ENCODE peak calls at places on chromosomes 12 and 14, in four cellular contexts. R, P, Y and E are unnamed samples.

GRCh38 chr14:69105326-69105725 is 47.6 kb downstream of the DCAF5 start:
- DNase-seq in P (no peak), R (peak), Y (no peak), E (no peak)

GRCh38 chr12:29599397-29599796 is 101.9 kb upstream of the OVCH1 start:
- DNase-seq in R (no peak), P (no peak), Y (no peak), E (no peak)

GRCh38 chr12:94263011-94263786 is 114.8 kb downstream of the PLXNC1 start:
- DNase-seq in P (no peak), R (no peak), Y (no peak), E (no peak)

GRCh38 chr14:57883061-57883460 is 17.2 kb upstream of the SLC35F4 start:
- DNase-seq in P (no peak), R (no peak), Y (no peak), E (no peak)

GRCh38 chr12:30725739-30726138 is 29.0 kb downstream of the CAPRIN2 start:
- DNase-seq in R (peak), P (no peak), Y (no peak), E (no peak)

GRCh38 chr12:93449277-93449676 is 7.5 kb upstream of the UBE2N start:
- DNase-seq in Y (no peak), R (no peak), P (no peak), E (no peak)

GRCh38 chr12:117525766-117526165 is 164.3 kb upstream of the NOS1 start:
- DNase-seq in Y (no peak), R (no peak), P (no peak), E (no peak)

GRCh38 chr14:104678346-104678745 is 11.1 kb upstream of the INF2 start:
- DNase-seq in Y (no peak), R (no peak), P (peak), E (no peak)

GRCh38 chr12:97181571-97182265 is 274.7 kb downstream of the NEDD1 start:
- DNase-seq in Y (no peak), P (no peak), R (no peak), E (no peak)

GRCh38 chr14:64645220-64645891 is 58.9 kb upstream of the PLEKHG3 start:
- DNase-seq in R (no peak), P (no peak), Y (peak), E (no peak)

GRCh38 chr12:130916251-130916911 is 37.3 kb upstream of the ADGRD1 start:
- DNase-seq in P (peak), Y (peak), R (peak), E (peak)

GRCh38 chr14:71703477-71703876 is 228.8 kb upstream of the RGS6 start:
- DNase-seq in Y (no peak), R (no peak), P (no peak), E (no peak)

GRCh38 chr12:75585309-75585708 is 73.9 kb upstream of the KRR1 start:
- DNase-seq in Y (no peak), P (no peak), R (peak), E (no peak)

GRCh38 chr12:75578546-75578945 is 67.1 kb upstream of the KRR1 start:
- DNase-seq in Y (peak), P (no peak), R (no peak), E (no peak)

DNA sequence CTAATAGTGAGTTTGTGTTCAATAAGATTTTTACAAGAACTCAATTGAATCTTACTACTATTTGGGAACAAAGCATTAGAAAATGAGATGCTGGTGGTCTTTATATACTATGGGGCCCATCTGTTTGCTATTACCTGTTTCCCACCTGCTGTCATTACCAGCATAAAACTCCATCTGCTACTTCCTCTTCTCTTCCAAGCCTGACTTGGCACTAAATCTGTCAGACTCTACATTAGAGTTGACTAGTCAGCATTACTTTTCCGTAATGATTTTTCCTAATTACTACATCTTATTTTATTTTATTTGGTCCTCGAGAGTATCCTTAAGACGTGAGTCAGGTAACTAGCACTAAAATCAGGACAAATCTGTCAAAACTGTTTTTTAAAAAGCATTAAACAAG is 68.1 kb upstream of the KRR1 start:
- DNase-seq in R (no peak), Y (no peak), P (no peak), E (no peak)
- TF ChIP-seq ELF1 in R (no peak), Y (no peak), P (no peak), E (no peak)

GRCh38 chr14:42192659-42193425 is 586.2 kb downstream of the LRFN5 start:
- DNase-seq in R (peak), P (no peak), Y (no peak), E (no peak)
- TF ChIP-seq ELF1 in R (no peak), P (no peak), Y (no peak), E (no peak)

DNA sequence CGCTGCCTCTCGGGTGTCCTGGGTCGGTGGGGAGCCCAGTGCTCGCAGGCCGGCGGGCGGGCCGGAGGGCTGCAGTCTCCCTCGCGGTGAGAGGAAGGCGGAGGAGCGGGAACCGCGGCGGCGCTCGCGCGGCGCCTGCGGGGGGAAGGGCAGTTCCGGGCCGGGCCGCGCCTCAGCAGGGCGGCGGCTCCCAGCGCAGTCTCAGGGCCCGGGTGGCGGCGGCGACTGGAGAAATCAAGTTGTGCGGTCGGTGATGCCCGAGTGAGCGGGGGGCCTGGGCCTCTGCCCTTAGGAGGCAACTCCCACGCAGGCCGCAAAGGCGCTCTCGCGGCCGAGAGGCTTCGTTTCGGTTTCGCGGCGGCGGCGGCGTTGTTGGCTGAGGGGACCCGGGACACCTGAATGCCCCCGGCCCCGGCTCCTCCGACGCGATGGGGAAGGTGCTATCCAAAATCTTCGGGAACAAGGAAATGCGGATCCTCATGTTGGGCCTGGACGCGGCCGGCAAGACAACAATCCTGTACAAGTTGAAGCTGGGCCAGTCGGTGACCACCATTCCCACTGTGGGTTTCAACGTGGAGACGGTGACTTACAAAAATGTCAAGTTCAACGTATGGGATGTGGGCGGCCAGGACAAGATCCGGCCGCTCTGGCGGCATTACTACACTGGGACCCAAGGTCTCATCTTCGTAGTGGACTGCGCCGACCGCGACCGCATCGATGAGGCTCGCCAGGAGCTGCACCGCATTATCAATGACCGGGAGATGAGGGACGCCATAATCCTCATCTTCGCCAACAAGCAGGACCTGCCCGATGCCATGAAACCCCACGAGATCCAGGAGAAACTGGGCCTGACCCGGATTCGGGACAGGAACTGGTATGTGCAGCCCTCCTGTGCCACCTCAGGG is 679 bp downstream of the ARF6 start:
- DNase-seq in P (peak), R (no peak), Y (no peak), E (peak)
- TF ChIP-seq ELF1 in P (peak), R (no peak), Y (no peak), E (no peak)

GRCh38 chr14:24514209-24514608 is 6.1 kb upstream of the CMA1 start:
- DNase-seq in P (no peak), R (no peak), Y (no peak), E (no peak)

GRCh38 chr14:24508155-24508554 is at the start of gene CMA1:
- DNase-seq in P (no peak), Y (no peak), R (no peak), E (no peak)

GRCh38 chr14:24513009-24513408 is 4.9 kb upstream of the CMA1 start:
- DNase-seq in R (no peak), P (no peak), Y (no peak), E (no peak)
- TF ChIP-seq ELF1 in R (no peak), P (no peak), Y (no peak), E (no peak)

GRCh38 chr12:113073586-113073985 is 17.1 kb downstream of the DTX1 start:
- DNase-seq in R (no peak), Y (no peak), P (no peak), E (no peak)

GRCh38 chr12:113072136-113072535 is 15.6 kb downstream of the DTX1 start:
- DNase-seq in Y (peak), R (no peak), P (no peak), E (no peak)

GRCh38 chr12:113077057-113077858 is 20.7 kb downstream of the DTX1 start:
- DNase-seq in P (no peak), Y (no peak), R (no peak), E (no peak)

GRCh38 chr12:113077859-113078256 is 21.3 kb downstream of the DTX1 start:
- DNase-seq in Y (no peak), R (no peak), P (no peak), E (no peak)

GRCh38 chr12:113075137-113075683 is 18.7 kb downstream of the DTX1 start:
- DNase-seq in P (no peak), Y (no peak), R (no peak), E (no peak)
- TF ChIP-seq ELF1 in P (no peak), Y (no peak), R (no peak), E (no peak)

GRCh38 chr12:60832300-60832699 is 1236.5 kb downstream of the SLC16A7 start:
- DNase-seq in Y (no peak), R (no peak), P (no peak), E (no peak)
- TF ChIP-seq ELF1 in Y (no peak), R (no peak), P (no peak), E (no peak)

DNA sequence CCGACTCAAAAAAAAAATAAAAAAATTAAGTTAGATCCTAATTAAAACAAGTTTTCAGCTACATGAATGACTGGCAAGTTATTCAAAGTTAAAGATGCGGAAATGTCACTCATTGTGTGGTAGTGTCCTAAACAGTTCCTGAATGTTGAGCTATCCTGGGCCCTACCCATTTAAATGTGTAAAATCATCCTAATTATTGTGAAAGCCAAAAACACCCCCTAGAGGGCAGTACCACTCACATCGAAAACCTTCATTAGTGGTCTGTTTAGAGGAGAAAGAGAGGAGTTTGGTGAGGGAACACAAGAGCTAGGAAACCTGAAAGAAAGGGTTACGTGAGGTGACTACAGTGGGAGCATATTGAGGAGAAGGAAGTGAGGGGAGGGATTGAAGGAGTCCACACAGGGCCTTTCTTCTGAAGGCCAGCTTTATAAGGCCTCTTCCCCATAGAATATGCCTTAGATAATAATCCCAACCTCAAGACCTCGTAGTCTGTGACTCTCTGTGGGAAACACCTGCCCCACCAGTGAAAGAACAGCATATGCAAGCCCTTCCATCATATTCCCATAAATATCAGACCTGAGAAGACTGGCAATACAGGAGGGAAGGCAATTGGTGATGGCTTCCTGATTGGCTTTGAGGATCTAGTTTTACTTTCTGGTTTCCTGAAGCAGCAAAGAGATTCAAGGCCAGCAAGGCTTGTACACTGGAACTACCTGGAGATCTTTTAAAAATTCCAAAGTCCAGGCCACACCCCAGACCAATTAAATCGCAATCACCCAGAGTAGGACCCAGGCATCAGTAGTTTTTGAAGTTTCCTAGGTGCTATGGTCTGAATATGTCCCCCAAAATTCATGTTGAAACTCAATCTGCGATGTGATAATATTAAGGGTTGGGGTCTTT is 2.7 kb upstream of the TEP1 start:
- DNase-seq in R (peak), Y (peak), P (peak), E (peak)
- TF ChIP-seq ELF1 in R (no peak), Y (peak), P (no peak), E (no peak)

GRCh38 chr14:99509871-99510555 is 28.8 kb downstream of the CCNK start:
- DNase-seq in Y (no peak), R (no peak), P (no peak), E (peak)
- TF ChIP-seq ELF1 in Y (no peak), R (no peak), P (no peak), E (no peak)

GRCh38 chr12:57592551-57593165 is 1.7 kb downstream of the PIP4K2C start:
- DNase-seq in R (no peak), P (no peak), Y (no peak), E (no peak)
- TF ChIP-seq ELF1 in R (no peak), P (no peak), Y (no peak), E (no peak)